ENCODE peak calls at places on chromosomes 16 and 17, in four cellular contexts. One of them, this sample, is unnamed.
A peak's percentile ranks its signal among the peaks of the same experiment; 100 is the strongest.

GRCh38 chr16:70395345-70395901 is 43.5 kb downstream of the ST3GAL2 start:
- DNase-seq in germinal center: peak; percentile 59
- DNase-seq in stimulated activated CD4-positive, alpha-beta T cell treated with anti-CD3 and anti-CD28 coated beads, Interleukin-15, amount 100 ng/mL, for 48 hours: peak; percentile 65
- DNase-seq in transverse colon: peak; percentile 89
- DNase-seq in this sample: peak; percentile 43

GRCh38 chr17:68972119-68972704 is 17.0 kb upstream of the ABCA8 start:
- DNase-seq in germinal center: peak; percentile 10
- DNase-seq in stimulated activated CD4-positive, alpha-beta T cell treated with anti-CD3 and anti-CD28 coated beads, Interleukin-15, amount 100 ng/mL, for 48 hours: no peak
- DNase-seq in transverse colon: no peak
- DNase-seq in this sample: peak; percentile 4

GRCh38 chr17:11896199-11896598 is 101.1 kb downstream of the ZNF18 start:
- DNase-seq in germinal center: no peak
- DNase-seq in stimulated activated CD4-positive, alpha-beta T cell treated with anti-CD3 and anti-CD28 coated beads, Interleukin-15, amount 100 ng/mL, for 48 hours: no peak
- DNase-seq in transverse colon: no peak
- DNase-seq in this sample: no peak

GRCh38 chr16:77496934-77497333 is 62.1 kb upstream of the ADAMTS18 start:
- DNase-seq in germinal center: no peak
- DNase-seq in stimulated activated CD4-positive, alpha-beta T cell treated with anti-CD3 and anti-CD28 coated beads, Interleukin-15, amount 100 ng/mL, for 48 hours: no peak
- DNase-seq in transverse colon: no peak
- DNase-seq in this sample: no peak

GRCh38 chr17:57935833-57936807 is 19.1 kb downstream of the CUEDC1 start:
- DNase-seq in germinal center: no peak
- DNase-seq in stimulated activated CD4-positive, alpha-beta T cell treated with anti-CD3 and anti-CD28 coated beads, Interleukin-15, amount 100 ng/mL, for 48 hours: no peak
- DNase-seq in transverse colon: peak; percentile 49
- DNase-seq in this sample: peak; percentile 86

GRCh38 chr16:56584276-56584675 is 5.1 kb upstream of the MT3 start:
- DNase-seq in germinal center: no peak
- DNase-seq in stimulated activated CD4-positive, alpha-beta T cell treated with anti-CD3 and anti-CD28 coated beads, Interleukin-15, amount 100 ng/mL, for 48 hours: no peak
- DNase-seq in transverse colon: no peak
- DNase-seq in this sample: no peak

GRCh38 chr16:53549970-53550406 is 47.0 kb upstream of the AKTIP start:
- DNase-seq in germinal center: peak; percentile 71
- DNase-seq in stimulated activated CD4-positive, alpha-beta T cell treated with anti-CD3 and anti-CD28 coated beads, Interleukin-15, amount 100 ng/mL, for 48 hours: peak; percentile 30
- DNase-seq in transverse colon: peak; percentile 45
- DNase-seq in this sample: peak; percentile 89

GRCh38 chr16:46817961-46818360 is 13.0 kb downstream of the C16orf87 start:
- DNase-seq in germinal center: no peak
- DNase-seq in stimulated activated CD4-positive, alpha-beta T cell treated with anti-CD3 and anti-CD28 coated beads, Interleukin-15, amount 100 ng/mL, for 48 hours: no peak
- DNase-seq in transverse colon: no peak
- DNase-seq in this sample: no peak

GRCh38 chr17:28282596-28282995 is 36.4 kb upstream of the TMEM97 start:
- DNase-seq in germinal center: no peak
- DNase-seq in stimulated activated CD4-positive, alpha-beta T cell treated with anti-CD3 and anti-CD28 coated beads, Interleukin-15, amount 100 ng/mL, for 48 hours: no peak
- DNase-seq in transverse colon: no peak
- DNase-seq in this sample: peak; percentile 87

GRCh38 chr16:85446846-85447656 is 166.1 kb upstream of the GSE1 start:
- DNase-seq in germinal center: peak; percentile 57
- DNase-seq in stimulated activated CD4-positive, alpha-beta T cell treated with anti-CD3 and anti-CD28 coated beads, Interleukin-15, amount 100 ng/mL, for 48 hours: no peak
- DNase-seq in transverse colon: peak; percentile 67
- DNase-seq in this sample: peak; percentile 60

GRCh38 chr16:68273896-68274295 is 9.6 kb downstream of the SLC7A6 start:
- DNase-seq in germinal center: no peak
- DNase-seq in stimulated activated CD4-positive, alpha-beta T cell treated with anti-CD3 and anti-CD28 coated beads, Interleukin-15, amount 100 ng/mL, for 48 hours: no peak
- DNase-seq in transverse colon: no peak
- DNase-seq in this sample: no peak

GRCh38 chr17:78316867-78317816 is 42.7 kb downstream of the SOCS3 start:
- DNase-seq in germinal center: no peak
- DNase-seq in stimulated activated CD4-positive, alpha-beta T cell treated with anti-CD3 and anti-CD28 coated beads, Interleukin-15, amount 100 ng/mL, for 48 hours: no peak
- DNase-seq in transverse colon: peak; percentile 84
- DNase-seq in this sample: peak; percentile 41

GRCh38 chr16:17831330-17831729 is 360.6 kb upstream of the XYLT1 start:
- DNase-seq in germinal center: no peak
- DNase-seq in stimulated activated CD4-positive, alpha-beta T cell treated with anti-CD3 and anti-CD28 coated beads, Interleukin-15, amount 100 ng/mL, for 48 hours: no peak
- DNase-seq in transverse colon: no peak
- DNase-seq in this sample: no peak

GRCh38 chr16:4004206-4004605 is 112.0 kb downstream of the ADCY9 start:
- DNase-seq in germinal center: no peak
- DNase-seq in stimulated activated CD4-positive, alpha-beta T cell treated with anti-CD3 and anti-CD28 coated beads, Interleukin-15, amount 100 ng/mL, for 48 hours: no peak
- DNase-seq in transverse colon: no peak
- DNase-seq in this sample: no peak

GRCh38 chr17:79648181-79648831 is 37.5 kb upstream of the RBFOX3 start:
- DNase-seq in germinal center: no peak
- DNase-seq in stimulated activated CD4-positive, alpha-beta T cell treated with anti-CD3 and anti-CD28 coated beads, Interleukin-15, amount 100 ng/mL, for 48 hours: no peak
- DNase-seq in transverse colon: no peak
- DNase-seq in this sample: no peak

GRCh38 chr16:55643161-55643970 is 12.4 kb upstream of the SLC6A2 start:
- DNase-seq in germinal center: no peak
- DNase-seq in stimulated activated CD4-positive, alpha-beta T cell treated with anti-CD3 and anti-CD28 coated beads, Interleukin-15, amount 100 ng/mL, for 48 hours: no peak
- DNase-seq in transverse colon: peak; percentile 10
- DNase-seq in this sample: no peak

GRCh38 chr17:62562656-62563055 is 64.8 kb upstream of the MRC2 start:
- DNase-seq in germinal center: no peak
- DNase-seq in stimulated activated CD4-positive, alpha-beta T cell treated with anti-CD3 and anti-CD28 coated beads, Interleukin-15, amount 100 ng/mL, for 48 hours: no peak
- DNase-seq in transverse colon: peak; percentile 13
- DNase-seq in this sample: peak; percentile 57

GRCh38 chr16:4450921-4451619 is 23.4 kb downstream of the NMRAL1 start:
- DNase-seq in germinal center: no peak
- DNase-seq in stimulated activated CD4-positive, alpha-beta T cell treated with anti-CD3 and anti-CD28 coated beads, Interleukin-15, amount 100 ng/mL, for 48 hours: no peak
- DNase-seq in transverse colon: no peak
- DNase-seq in this sample: no peak

GRCh38 chr16:2486645-2487516 is 12.0 kb downstream of the TBC1D24 start:
- DNase-seq in germinal center: peak; percentile 88
- DNase-seq in stimulated activated CD4-positive, alpha-beta T cell treated with anti-CD3 and anti-CD28 coated beads, Interleukin-15, amount 100 ng/mL, for 48 hours: peak; percentile 63
- DNase-seq in transverse colon: peak; percentile 75
- DNase-seq in this sample: no peak

GRCh38 chr17:62804822-62805221 is 3.3 kb downstream of the MARCHF10 start:
- DNase-seq in germinal center: no peak
- DNase-seq in stimulated activated CD4-positive, alpha-beta T cell treated with anti-CD3 and anti-CD28 coated beads, Interleukin-15, amount 100 ng/mL, for 48 hours: no peak
- DNase-seq in transverse colon: no peak
- DNase-seq in this sample: no peak

GRCh38 chr17:67520282-67520906 is 143.3 kb downstream of the PITPNC1 start:
- DNase-seq in germinal center: no peak
- DNase-seq in stimulated activated CD4-positive, alpha-beta T cell treated with anti-CD3 and anti-CD28 coated beads, Interleukin-15, amount 100 ng/mL, for 48 hours: no peak
- DNase-seq in transverse colon: peak; percentile 13
- DNase-seq in this sample: peak; percentile 44

GRCh38 chr17:17098426-17099035 is 56.3 kb downstream of the MPRIP start:
- DNase-seq in germinal center: no peak
- DNase-seq in stimulated activated CD4-positive, alpha-beta T cell treated with anti-CD3 and anti-CD28 coated beads, Interleukin-15, amount 100 ng/mL, for 48 hours: no peak
- DNase-seq in transverse colon: no peak
- DNase-seq in this sample: no peak

GRCh38 chr16:88691924-88692560 is 5.7 kb upstream of the SNAI3 start:
- DNase-seq in germinal center: no peak
- DNase-seq in stimulated activated CD4-positive, alpha-beta T cell treated with anti-CD3 and anti-CD28 coated beads, Interleukin-15, amount 100 ng/mL, for 48 hours: no peak
- DNase-seq in transverse colon: peak; percentile 63
- DNase-seq in this sample: no peak

GRCh38 chr17:32960815-32961214 is 30.8 kb upstream of the SPACA3 start:
- DNase-seq in germinal center: no peak
- DNase-seq in stimulated activated CD4-positive, alpha-beta T cell treated with anti-CD3 and anti-CD28 coated beads, Interleukin-15, amount 100 ng/mL, for 48 hours: no peak
- DNase-seq in transverse colon: no peak
- DNase-seq in this sample: no peak

GRCh38 chr16:11674818-11675560 is 6.7 kb downstream of the SNN start:
- DNase-seq in germinal center: no peak
- DNase-seq in stimulated activated CD4-positive, alpha-beta T cell treated with anti-CD3 and anti-CD28 coated beads, Interleukin-15, amount 100 ng/mL, for 48 hours: no peak
- DNase-seq in transverse colon: no peak
- DNase-seq in this sample: peak; percentile 30

GRCh38 chr16:85759631-85760419 is 8.9 kb upstream of the C16orf74 start:
- DNase-seq in germinal center: peak; percentile 61
- DNase-seq in stimulated activated CD4-positive, alpha-beta T cell treated with anti-CD3 and anti-CD28 coated beads, Interleukin-15, amount 100 ng/mL, for 48 hours: peak; percentile 7
- DNase-seq in transverse colon: peak; percentile 66
- DNase-seq in this sample: peak; percentile 55

GRCh38 chr17:36600477-36600876 is 906 bp upstream of the MRM1 start:
- DNase-seq in germinal center: no peak
- DNase-seq in stimulated activated CD4-positive, alpha-beta T cell treated with anti-CD3 and anti-CD28 coated beads, Interleukin-15, amount 100 ng/mL, for 48 hours: no peak
- DNase-seq in transverse colon: no peak
- DNase-seq in this sample: no peak

GRCh38 chr16:81640681-81641070 is 138.4 kb upstream of the PLCG2 start:
- DNase-seq in germinal center: no peak
- DNase-seq in stimulated activated CD4-positive, alpha-beta T cell treated with anti-CD3 and anti-CD28 coated beads, Interleukin-15, amount 100 ng/mL, for 48 hours: no peak
- DNase-seq in transverse colon: no peak
- DNase-seq in this sample: no peak

GRCh38 chr17:7003745-7004144 is 7.9 kb downstream of the ALOX12 start:
- DNase-seq in germinal center: no peak
- DNase-seq in stimulated activated CD4-positive, alpha-beta T cell treated with anti-CD3 and anti-CD28 coated beads, Interleukin-15, amount 100 ng/mL, for 48 hours: no peak
- DNase-seq in transverse colon: no peak
- DNase-seq in this sample: no peak

GRCh38 chr17:13204607-13205237 is 186.9 kb upstream of the ELAC2 start:
- DNase-seq in germinal center: no peak
- DNase-seq in stimulated activated CD4-positive, alpha-beta T cell treated with anti-CD3 and anti-CD28 coated beads, Interleukin-15, amount 100 ng/mL, for 48 hours: no peak
- DNase-seq in transverse colon: no peak
- DNase-seq in this sample: no peak

GRCh38 chr17:79441607-79442006 is 169.2 kb downstream of the RBFOX3 start:
- DNase-seq in germinal center: no peak
- DNase-seq in stimulated activated CD4-positive, alpha-beta T cell treated with anti-CD3 and anti-CD28 coated beads, Interleukin-15, amount 100 ng/mL, for 48 hours: no peak
- DNase-seq in transverse colon: no peak
- DNase-seq in this sample: no peak

GRCh38 chr16:8253718-8254117 is 336.6 kb downstream of the TMEM114 start:
- DNase-seq in germinal center: no peak
- DNase-seq in stimulated activated CD4-positive, alpha-beta T cell treated with anti-CD3 and anti-CD28 coated beads, Interleukin-15, amount 100 ng/mL, for 48 hours: no peak
- DNase-seq in transverse colon: peak; percentile 9
- DNase-seq in this sample: no peak

GRCh38 chr16:81779540-81780320 is 639 bp downstream of the PLCG2 start:
- DNase-seq in germinal center: no peak
- DNase-seq in stimulated activated CD4-positive, alpha-beta T cell treated with anti-CD3 and anti-CD28 coated beads, Interleukin-15, amount 100 ng/mL, for 48 hours: no peak
- DNase-seq in transverse colon: peak; percentile 50
- DNase-seq in this sample: peak; percentile 15

GRCh38 chr17:59769891-59770290 is 62.4 kb downstream of the VMP1 start:
- DNase-seq in germinal center: no peak
- DNase-seq in stimulated activated CD4-positive, alpha-beta T cell treated with anti-CD3 and anti-CD28 coated beads, Interleukin-15, amount 100 ng/mL, for 48 hours: no peak
- DNase-seq in transverse colon: no peak
- DNase-seq in this sample: no peak

GRCh38 chr17:36203335-36203734 is 6.8 kb upstream of the CCL3L1 start:
- DNase-seq in germinal center: no peak
- DNase-seq in stimulated activated CD4-positive, alpha-beta T cell treated with anti-CD3 and anti-CD28 coated beads, Interleukin-15, amount 100 ng/mL, for 48 hours: no peak
- DNase-seq in transverse colon: no peak
- DNase-seq in this sample: no peak

GRCh38 chr16:1537763-1538289 is 4.4 kb downstream of the TMEM204 start:
- DNase-seq in germinal center: no peak
- DNase-seq in stimulated activated CD4-positive, alpha-beta T cell treated with anti-CD3 and anti-CD28 coated beads, Interleukin-15, amount 100 ng/mL, for 48 hours: no peak
- DNase-seq in transverse colon: no peak
- DNase-seq in this sample: no peak

GRCh38 chr17:17387017-17387416 is 83.8 kb downstream of the NT5M start:
- DNase-seq in germinal center: no peak
- DNase-seq in stimulated activated CD4-positive, alpha-beta T cell treated with anti-CD3 and anti-CD28 coated beads, Interleukin-15, amount 100 ng/mL, for 48 hours: no peak
- DNase-seq in transverse colon: peak; percentile 48
- DNase-seq in this sample: peak; percentile 84

GRCh38 chr17:48592592-48592991 is 987 bp downstream of the HOXB5 start:
- DNase-seq in germinal center: no peak
- DNase-seq in stimulated activated CD4-positive, alpha-beta T cell treated with anti-CD3 and anti-CD28 coated beads, Interleukin-15, amount 100 ng/mL, for 48 hours: no peak
- DNase-seq in transverse colon: no peak
- DNase-seq in this sample: peak; percentile 34

This sample was measured in NCI-H69.